ENCODE peak calls at places on chromosome 5, in six cellular contexts. J is type B pancreatic cell, Z is neural crest cell, P is NCI-H748 treated with DMSO at 0.1 percent for 48 hours, Q is foreskin fibroblast, O is NCI-H1417 treated with DMSO at 0.1 percent for 48 hours. U is an unnamed sample.

GRCh38 chr5:138640855-138641254 is 65.7 kb upstream of the HSPA9 start:
- DNase-seq in J (no peak), Z (no peak), P (no peak), Q (no peak), O (no peak), U (no peak)

GRCh38 chr5:124276166-124276565 is 470.3 kb downstream of the ZNF608 start:
- DNase-seq in J (no peak), Z (no peak), P (no peak), Q (no peak), O (no peak), U (no peak)

GRCh38 chr5:78367318-78367991 is 7.0 kb downstream of the SCAMP1 start:
- DNase-seq in J (no peak), Z (no peak), P (peak), Q (no peak), O (peak), U (no peak)

GRCh38 chr5:33032161-33033085 is 321.3 kb downstream of the NPR3 start:
- DNase-seq in J (no peak), Z (no peak), P (no peak), Q (no peak), O (no peak), U (no peak)

GRCh38 chr5:9201761-9202160 is 344.1 kb downstream of the SEMA5A start:
- DNase-seq in J (no peak), Z (no peak), P (no peak), Q (no peak), O (no peak), U (no peak)

GRCh38 chr5:9046756-9047481 is 499.0 kb downstream of the SEMA5A start:
- DNase-seq in J (no peak), Z (no peak), P (no peak), Q (peak), O (no peak), U (no peak)

GRCh38 chr5:138981606-138982005 is 106.5 kb upstream of the LRRTM2 start:
- DNase-seq in J (peak), Z (no peak), P (no peak), Q (no peak), O (no peak), U (no peak)

GRCh38 chr5:33370135-33370472 is 70.7 kb upstream of the TARS1 start:
- DNase-seq in J (no peak), Z (no peak), P (no peak), Q (peak), O (no peak), U (no peak)

GRCh38 chr5:102863764-102864560 is 108.9 kb downstream of the PAM start:
- DNase-seq in J (no peak), Z (no peak), P (no peak), Q (no peak), O (no peak), U (no peak)

GRCh38 chr5:44907396-44907795 is 98.6 kb downstream of the MRPS30 start:
- DNase-seq in J (no peak), Z (no peak), P (no peak), Q (no peak), O (no peak), U (no peak)

GRCh38 chr5:33433303-33434255 is 7.2 kb upstream of the TARS1 start:
- DNase-seq in J (no peak), Z (no peak), P (no peak), Q (peak), O (no peak), U (no peak)

GRCh38 chr5:88276378-88276777 is 7.7 kb upstream of the TMEM161B start:
- DNase-seq in J (no peak), Z (no peak), P (no peak), Q (no peak), O (no peak), U (no peak)

GRCh38 chr5:169389318-169389717 is 88.4 kb upstream of the SLIT3 start:
- DNase-seq in J (no peak), Z (no peak), P (no peak), Q (no peak), O (no peak), U (no peak)

GRCh38 chr5:53406630-53407316 is 73.7 kb upstream of the FST start:
- DNase-seq in J (no peak), Z (no peak), P (no peak), Q (peak), O (no peak), U (no peak)

GRCh38 chr5:165928971-165929370 is 2362.5 kb upstream of the WWC1 start:
- DNase-seq in J (no peak), Z (no peak), P (no peak), Q (no peak), O (no peak), U (no peak)

GRCh38 chr5:54533541-54534179 is 16.1 kb downstream of the SNX18 start:
- DNase-seq in J (no peak), Z (no peak), P (no peak), Q (no peak), O (no peak), U (no peak)

GRCh38 chr5:67028981-67029380 is 167.6 kb downstream of the CD180 start:
- DNase-seq in J (no peak), Z (no peak), P (no peak), Q (no peak), O (no peak), U (no peak)

GRCh38 chr5:77426670-77427069 is 65.4 kb downstream of the WDR41 start:
- DNase-seq in J (no peak), Z (no peak), P (no peak), Q (peak), O (no peak), U (no peak)

GRCh38 chr5:57320552-57320951 is 146.7 kb downstream of the GPBP1 start:
- DNase-seq in J (no peak), Z (no peak), P (no peak), Q (no peak), O (no peak), U (no peak)

GRCh38 chr5:150295741-150296486 is 6.3 kb upstream of the CAMK2A start:
- DNase-seq in J (no peak), Z (no peak), P (no peak), Q (no peak), O (no peak), U (no peak)

GRCh38 chr5:143923634-143924265 is 111.8 kb downstream of the HMHB1 start:
- DNase-seq in J (no peak), Z (no peak), P (no peak), Q (peak), O (no peak), U (no peak)

GRCh38 chr5:178312900-178313299 is 80.3 kb upstream of the PHYKPL start:
- DNase-seq in J (no peak), Z (no peak), P (no peak), Q (no peak), O (no peak), U (no peak)

U was measured in iPS DF 6.9.